ENCODE peak calls at places on chromosomes 1 and 21, in six cellular contexts. D is endodermal cell, N is IMR-90, M is GM12878, P is colonic mucosa, S is K562. G is an unnamed sample.

GRCh38 chr1:43622901-43623780 is 26.8 kb upstream of the KDM4A start:
- DNase-seq in D (no peak), P (no peak), M (no peak), N (no peak), S (no peak), G (no peak)

GRCh38 chr1:52288286-52288685 is 77.7 kb downstream of the CC2D1B start:
- DNase-seq in N (peak; percentile 64), P (no peak), M (no peak), D (no peak), S (no peak), G (no peak)

GRCh38 chr1:243254233-243254926 is 701 bp downstream of the CEP170 start:
- DNase-seq in N (peak; percentile 48), D (peak; percentile 84), S (peak; percentile 85), M (no peak), P (peak; percentile 69), G (no peak)

GRCh38 chr1:155254228-155254713 is 1.0 kb downstream of the ENTREP3 start:
- DNase-seq in N (no peak), D (no peak), S (no peak), P (no peak), M (no peak), G (no peak)

GRCh38 chr1:224497714-224498573 is 63.3 kb upstream of the WDR26 start:
- DNase-seq in M (peak; percentile 80), D (peak; percentile 87), S (no peak), N (peak; percentile 90), P (no peak), G (no peak)

GRCh38 chr1:176767714-176768136 is 304.8 kb downstream of the PAPPA2 start:
- DNase-seq in S (no peak), N (no peak), M (no peak), D (no peak), P (no peak), G (no peak)

GRCh38 chr21:42004406-42005199 is 5.6 kb downstream of the ZBTB21 start:
- DNase-seq in N (no peak), S (no peak), P (no peak), M (no peak), D (no peak), G (no peak)

GRCh38 chr1:56591909-56592308 is 12.5 kb upstream of the PLPP3 start:
- DNase-seq in P (no peak), N (no peak), S (no peak), M (no peak), D (no peak), G (no peak)

GRCh38 chr1:173009597-173009996 is 41.1 kb downstream of the TNFSF18 start:
- DNase-seq in N (no peak), P (no peak), M (no peak), S (no peak), D (no peak), G (no peak)

GRCh38 chr1:228515200-228515834 is 28.1 kb downstream of the RNF187 start:
- DNase-seq in S (peak; percentile 79), D (peak; percentile 77), M (no peak), N (peak; percentile 58), P (no peak), G (no peak)

GRCh38 chr1:109542657-109543056 is 3.0 kb downstream of the GPR61 start:
- DNase-seq in S (peak; percentile 13), D (no peak), P (no peak), M (no peak), N (no peak), G (no peak)

GRCh38 chr1:37035828-37036666 is 1.7 kb upstream of the GRIK3 start:
- DNase-seq in M (no peak), P (no peak), D (peak; percentile 86), N (no peak), S (peak; percentile 47), G (no peak)

GRCh38 chr1:201511925-201512539 is 5.1 kb upstream of the CSRP1 start:
- DNase-seq in N (no peak), P (peak; percentile 47), S (no peak), D (peak; percentile 89), M (peak; percentile 35), G (no peak)

GRCh38 chr1:174998569-174999215 is 1.1 kb upstream of the CACYBP start:
- DNase-seq in D (peak; percentile 63), S (peak; percentile 75), N (peak; percentile 36), M (peak; percentile 54), P (peak; percentile 51), G (peak; percentile 45)

GRCh38 chr1:54813479-54814147 is 12.5 kb upstream of the TTC22 start:
- DNase-seq in M (no peak), S (no peak), N (no peak), P (peak; percentile 49), D (peak; percentile 76), G (no peak)

GRCh38 chr21:17088500-17088899 is 424.3 kb upstream of the CXADR start:
- DNase-seq in N (no peak), D (no peak), P (no peak), S (no peak), M (no peak), G (no peak)

GRCh38 chr1:23718482-23718881 is 24.8 kb upstream of the ELOA start:
- DNase-seq in M (no peak), P (no peak), N (peak; percentile 50), D (peak; percentile 91), S (peak; percentile 57), G (no peak)

GRCh38 chr1:21289700-21290545 is at the start of gene ECE1:
- DNase-seq in N (no peak), D (peak; percentile 90), S (no peak), M (no peak), P (peak; percentile 64), G (no peak)

GRCh38 chr1:21291184-21291583 is 921 bp upstream of the ECE1 start:
- DNase-seq in N (no peak), M (no peak), D (no peak), P (no peak), S (no peak), G (no peak)

GRCh38 chr1:21287905-21288514 is 2.3 kb downstream of the ECE1 start:
- DNase-seq in M (no peak), P (no peak), N (no peak), S (no peak), D (no peak), G (no peak)

GRCh38 chr1:21290546-21290944 is 282 bp upstream of the ECE1 start:
- DNase-seq in M (peak; percentile 43), P (no peak), S (no peak), D (no peak), N (no peak), G (no peak)

DNA sequence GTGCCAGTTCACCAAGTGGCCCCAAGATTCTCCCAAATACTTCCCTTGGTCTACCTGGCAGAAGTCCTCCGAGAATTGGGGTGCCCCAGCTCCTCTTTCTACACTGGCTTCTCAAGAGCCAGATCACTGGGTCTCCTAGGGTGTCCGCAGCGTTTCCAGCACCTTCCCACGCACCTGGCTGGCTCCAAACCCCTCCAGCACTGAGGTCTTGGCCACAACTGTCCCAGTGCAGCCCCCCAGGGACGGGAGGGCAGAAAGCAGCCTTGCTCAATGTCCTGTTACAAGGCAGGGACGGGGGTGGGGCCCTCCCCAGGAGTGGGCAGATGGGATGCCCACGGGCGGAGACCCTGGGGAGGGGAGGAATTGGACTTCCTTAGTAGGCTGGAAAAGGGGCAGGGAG is 1.1 kb downstream of the ECE1 start:
- DNase-seq in D (no peak), S (no peak), N (no peak), M (no peak), P (no peak), G (no peak)
- H3K9ac ChIP-seq in D (no peak overlapping the region), S (no peak overlapping the region), N (peak overlapping the region; percentile 59), M (peak overlapping the region; percentile 51), P (peak overlapping the region; percentile 76), G (peak overlapping the region; percentile 72)

GRCh38 chr1:93446837-93447451 is 974 bp upstream of the FNBP1L start:
- DNase-seq in M (no peak), S (peak; percentile 65), D (no peak), N (no peak), P (peak; percentile 85), G (peak; percentile 41)

GRCh38 chr1:93448292-93448982 is 519 bp downstream of the FNBP1L start:
- DNase-seq in P (peak; percentile 81), D (peak; percentile 88), S (peak; percentile 61), M (no peak), N (no peak), G (no peak)

GRCh38 chr1:93450331-93450730 is 2.4 kb downstream of the FNBP1L start:
- DNase-seq in P (no peak), N (no peak), S (no peak), M (no peak), D (no peak), G (no peak)

GRCh38 chr1:93447481-93448291 is at the start of gene FNBP1L:
- DNase-seq in P (peak; percentile 87), N (peak; percentile 52), D (peak; percentile 97), S (peak; percentile 92), M (no peak), G (no peak)

GRCh38 chr1:93448983-93449805 is 1.3 kb downstream of the FNBP1L start:
- DNase-seq in P (peak; percentile 74), S (no peak), D (peak; percentile 88), N (peak; percentile 65), M (no peak), G (no peak)
- TF ChIP-seq CTCF in P (no peak), S (no peak), D (peak; percentile 55), N (no peak), M (no peak), G (peak; percentile 55)

GRCh38 chr1:195897072-195897471 is 711.2 kb downstream of the KCNT2 start:
- DNase-seq in P (no peak), N (no peak), S (peak; percentile 34), D (no peak), M (no peak), G (no peak)
- H3K4me3 ChIP-seq in P (no peak overlapping the region), N (no peak overlapping the region), S (no peak overlapping the region), D (no peak overlapping the region), M (no peak overlapping the region), G (no peak overlapping the region)

GRCh38 chr1:117826119-117826518 is 103.3 kb downstream of the GDAP2 start:
- DNase-seq in N (no peak), S (no peak), D (no peak), P (no peak), M (no peak), G (no peak)

GRCh38 chr1:117825414-117825813 is 104.0 kb downstream of the GDAP2 start:
- DNase-seq in S (no peak), D (no peak), N (no peak), P (no peak), M (no peak), G (no peak)

GRCh38 chr1:117824612-117825011 is 104.8 kb downstream of the GDAP2 start:
- DNase-seq in D (no peak), S (no peak), N (no peak), M (no peak), P (no peak), G (no peak)

GRCh38 chr1:117828206-117828605 is 101.2 kb downstream of the GDAP2 start:
- DNase-seq in N (peak; percentile 82), D (no peak), M (no peak), P (peak; percentile 29), S (no peak), G (no peak)

DNA sequence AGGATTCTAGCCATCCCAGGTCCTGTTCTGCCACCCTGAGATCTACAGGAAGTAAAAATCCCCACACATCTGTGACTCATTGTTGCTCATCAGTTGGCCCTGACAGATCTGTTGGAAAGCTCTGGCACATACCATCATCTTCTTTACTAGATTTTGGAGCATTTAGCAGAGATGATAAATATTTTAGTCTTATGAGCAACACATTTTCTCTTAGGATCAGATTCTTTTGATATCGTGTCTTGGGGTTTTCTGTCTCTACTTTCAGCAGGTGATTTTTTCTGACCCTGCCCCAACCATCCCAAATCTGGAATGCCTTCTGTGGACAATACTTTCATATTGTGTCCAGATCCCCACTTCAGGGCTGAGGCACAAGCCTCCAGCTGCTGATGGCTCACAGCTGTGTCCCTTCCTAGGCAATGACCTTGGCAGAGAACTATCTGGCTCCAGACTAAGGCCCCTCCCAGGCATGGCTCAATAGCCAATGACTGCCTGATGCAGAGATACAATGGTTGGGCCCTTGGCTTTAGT is 102.8 kb downstream of the GDAP2 start:
- DNase-seq in N (peak; percentile 96), D (no peak), M (no peak), P (no peak), S (no peak), G (peak; percentile 83)
- H3K9ac ChIP-seq in N (no peak overlapping the region), D (no peak overlapping the region), M (no peak overlapping the region), P (no peak overlapping the region), S (no peak overlapping the region), G (no peak overlapping the region)

GRCh38 chr1:209748620-209749019 is 7.2 kb upstream of the TRAF3IP3 start:
- DNase-seq in P (no peak), S (no peak), D (peak; percentile 69), N (no peak), M (no peak), G (no peak)
- TF ChIP-seq CTCF in P (no peak), S (no peak), D (no peak), N (no peak), M (no peak), G (no peak)

G was measured in keratinocyte.